ENCODE peak calls at places on chromosome 21, in four cellular contexts. M is bronchial epithelial cell, X is fibroblast of lung, S is Calu3. V is an unnamed sample.
A peak's percentile ranks its signal among the peaks of the same experiment; 100 is the strongest.

GRCh38 chr21:42903817-42904216 is 10.7 kb downstream of the NDUFV3 start:
- DNase-seq in M (no peak), X (no peak), S (no peak), V (no peak)

GRCh38 chr21:34844033-34844923 is 175.5 kb downstream of the CLIC6 start:
- DNase-seq in M (peak; percentile 72), X (no peak), S (no peak), V (no peak)

GRCh38 chr21:46517361-46517760 is 58.7 kb downstream of the DIP2A start:
- DNase-seq in M (no peak), X (no peak), S (no peak), V (no peak)

GRCh38 chr21:27047331-27048314 is 80.7 kb upstream of the ADAMTS5 start:
- DNase-seq in M (peak; percentile 84), X (peak; percentile 86), S (no peak), V (no peak)

GRCh38 chr21:40587786-40588353 is 259.1 kb downstream of the DSCAM start:
- DNase-seq in M (no peak), X (no peak), S (no peak), V (no peak)

GRCh38 chr21:41678016-41678935 is 88.6 kb downstream of the RIPK4 start:
- DNase-seq in M (peak; percentile 96), X (no peak), S (peak; percentile 76), V (no peak)

GRCh38 chr21:39575778-39576177 is 37.0 kb upstream of the B3GALT5 start:
- DNase-seq in M (peak; percentile 60), X (no peak), S (no peak), V (no peak)

GRCh38 chr21:31184462-31184861 is 146.2 kb upstream of the KRTAP19-8 start:
- DNase-seq in M (no peak), X (no peak), S (no peak), V (no peak)

GRCh38 chr21:41846536-41846935 is 32.6 kb downstream of the PRDM15 start:
- DNase-seq in M (no peak), X (no peak), S (no peak), V (no peak)

GRCh38 chr21:35563885-35564451 is 496.4 kb downstream of the SETD4 start:
- DNase-seq in M (no peak), X (peak; percentile 98), S (no peak), V (no peak)

GRCh38 chr21:32597205-32597604 is 11.9 kb upstream of the TCP10L start:
- DNase-seq in M (peak; percentile 99), X (peak; percentile 51), S (no peak), V (no peak)

GRCh38 chr21:41839387-41840000 is 39.6 kb downstream of the PRDM15 start:
- DNase-seq in M (no peak), X (no peak), S (no peak), V (no peak)

GRCh38 chr21:21101911-21102310 is 103.7 kb downstream of the NCAM2 start:
- DNase-seq in M (peak; percentile 14), X (peak; percentile 54), S (no peak), V (no peak)
- TF ChIP-seq CTCF in M (no peak), X (no peak), S (no peak), V (no peak)

DNA sequence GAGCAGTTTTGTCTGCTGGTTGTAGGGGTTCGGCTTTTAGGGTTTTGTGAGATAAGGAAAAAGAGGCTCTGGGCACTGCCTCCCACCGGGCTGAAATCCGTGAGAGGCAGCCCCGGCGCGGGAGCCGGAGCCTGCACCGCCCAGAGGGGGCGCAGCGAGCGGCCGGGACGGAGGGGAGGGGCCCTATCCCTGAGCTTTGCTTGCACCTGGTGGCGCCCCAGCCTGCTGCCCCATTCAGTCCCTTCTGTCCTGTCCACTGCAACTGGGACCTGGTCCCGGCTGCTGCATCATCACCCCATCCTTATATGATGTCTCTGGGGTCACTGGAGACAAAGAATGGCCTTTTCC is 512 bp upstream of the KCNJ6 start:
- DNase-seq in M (no peak), X (no peak), S (no peak), V (no peak)
- TF ChIP-seq CTCF in M (peak; percentile 7), X (no peak), S (no peak), V (no peak)

GRCh38 chr21:29196021-29196663 is 65.7 kb downstream of the MAP3K7CL start:
- DNase-seq in M (peak; percentile 96), X (peak; percentile 95), S (peak; percentile 76), V (peak; percentile 58)
- TF ChIP-seq CTCF in M (peak; percentile 39), X (peak; percentile 29), S (peak; percentile 31), V (no peak)

DNA sequence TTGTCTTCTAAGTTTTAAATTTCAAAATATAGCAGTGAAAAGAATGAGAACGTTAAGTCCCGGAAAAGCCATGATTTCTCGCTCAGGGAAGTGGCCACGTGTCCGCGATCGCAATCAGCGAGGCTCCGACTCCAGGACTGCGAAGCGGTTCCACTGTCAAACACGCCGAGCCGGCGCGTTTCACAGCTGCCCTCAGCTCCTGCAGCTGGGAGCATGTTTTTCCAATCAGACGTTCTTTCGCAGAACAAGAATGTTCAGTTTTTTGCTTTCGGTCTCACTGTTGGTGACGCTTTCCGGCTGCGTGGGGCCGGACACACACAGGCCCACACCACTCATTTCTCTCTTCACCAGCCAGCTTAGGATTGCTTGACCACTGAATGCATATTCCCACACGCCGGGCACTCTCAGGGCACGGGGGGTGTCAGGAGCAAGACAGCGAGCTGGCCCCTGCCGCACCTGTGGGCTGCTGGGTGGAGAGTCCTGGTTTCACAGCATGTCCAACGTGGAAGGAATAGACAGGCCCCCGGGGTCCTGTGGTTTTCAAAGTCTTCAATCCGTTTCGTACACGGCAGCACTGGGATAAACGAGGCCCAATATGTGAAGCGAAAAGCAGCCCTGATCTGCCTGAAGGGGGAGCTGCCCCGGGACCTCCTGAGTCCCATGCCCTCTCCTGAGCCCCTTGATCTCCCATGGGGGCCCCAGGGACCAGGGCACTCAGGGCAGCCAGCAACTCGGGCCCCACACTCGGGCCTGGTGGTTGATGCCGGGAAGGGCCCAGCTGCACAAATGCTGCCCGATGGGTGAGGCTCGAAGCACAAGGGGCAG is 47.3 kb upstream of the COL18A1 start:
- DNase-seq in M (no peak), X (peak; percentile 62), S (no peak), V (no peak)
- TF ChIP-seq CTCF in M (peak; percentile 5), X (peak; percentile 9), S (no peak), V (no peak)

DNA sequence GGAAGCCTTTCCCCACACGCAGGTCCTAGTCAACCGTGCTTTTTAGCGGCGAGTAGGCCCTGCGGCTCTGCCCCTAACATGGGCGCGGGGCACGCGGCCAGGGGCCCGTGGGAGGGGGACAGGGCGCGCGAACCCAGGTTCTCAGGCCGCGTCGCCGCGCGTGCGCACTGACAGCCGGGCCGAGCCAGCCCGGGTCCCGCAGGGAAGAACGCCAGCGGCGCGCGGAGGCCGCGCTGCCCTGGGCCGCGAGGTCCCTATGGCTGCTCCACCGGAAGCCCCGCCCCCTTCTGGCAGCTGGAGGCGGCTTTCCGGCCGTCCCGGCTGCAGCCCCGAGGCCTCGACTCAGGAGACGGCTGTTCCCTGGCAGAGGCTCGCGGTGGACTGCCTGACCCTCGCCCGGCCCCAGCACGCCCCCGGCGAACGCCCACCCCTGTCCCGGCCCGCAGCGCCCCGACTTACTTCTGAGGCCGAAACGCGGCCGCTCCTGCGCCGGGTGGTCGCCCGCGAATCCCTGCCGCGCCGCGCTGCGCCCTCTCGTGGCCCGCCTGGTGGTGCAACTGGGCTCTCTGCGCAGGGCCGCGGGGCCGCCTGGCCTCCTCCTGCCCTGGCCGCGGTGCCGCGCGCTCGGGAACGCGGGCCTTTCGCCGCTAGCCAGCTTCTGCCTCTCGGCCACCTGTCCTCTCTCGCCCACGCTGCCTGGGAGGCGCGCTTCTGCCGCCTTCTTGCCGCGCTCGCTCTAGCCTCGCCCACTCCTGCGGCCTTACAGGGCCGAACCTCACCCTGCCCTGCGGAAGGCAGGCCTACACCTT is 16.6 kb upstream of the RIPPLY3 start:
- DNase-seq in M (peak; percentile 70), X (peak; percentile 93), S (peak; percentile 93), V (peak; percentile 69)
- TF ChIP-seq CTCF in M (peak; percentile 63), X (peak; percentile 36), S (peak; percentile 45), V (peak; percentile 79)

GRCh38 chr21:20443558-20444155 is 554.6 kb upstream of the NCAM2 start:
- DNase-seq in M (no peak), X (no peak), S (no peak), V (no peak)
- TF ChIP-seq CTCF in M (peak; percentile 8), X (no peak), S (no peak), V (no peak)

DNA sequence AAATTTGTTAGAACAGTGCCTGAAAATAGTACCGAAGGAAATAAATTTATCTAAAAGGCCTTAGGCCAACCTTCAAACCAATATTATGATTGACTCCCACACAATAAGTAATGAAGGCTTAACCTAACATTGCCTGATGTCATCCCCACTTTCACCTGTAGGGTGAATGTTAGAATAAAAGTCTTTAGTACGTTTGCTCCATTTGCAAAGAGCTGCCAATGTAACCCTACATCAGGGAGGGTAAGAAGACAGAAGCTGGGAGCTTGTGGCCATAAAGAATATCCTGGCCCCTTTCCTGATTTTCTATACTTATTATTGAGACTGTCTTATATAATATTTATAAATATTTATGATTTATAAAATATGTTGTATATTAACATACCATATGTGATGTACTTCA is 661.8 kb upstream of the CXADR start:
- DNase-seq in M (no peak), X (no peak), S (no peak), V (no peak)
- TF ChIP-seq CTCF in M (peak; percentile 4), X (no peak), S (no peak), V (no peak)

V was measured in omental fat pad.